ENCODE peak calls at places on chromosome 7, in five cellular contexts. W is amygdala, L is Calu3, G is non-pigmented ciliary epithelial cell, H is WTC11. X is an unnamed sample.

GRCh38 chr7:29005829-29006228 is 47.7 kb upstream of the TRIL start:
- DNase-seq in G (no peak), H (no peak), L (no peak), W (no peak), X (no peak)

GRCh38 chr7:34748244-34749039 is 90.4 kb downstream of the NPSR1 start:
- DNase-seq in L (peak), H (no peak), G (peak), W (no peak), X (peak)

GRCh38 chr7:132865766-132866531 is 215.9 kb downstream of the CHCHD3 start:
- DNase-seq in L (no peak), G (peak), W (no peak), H (no peak), X (no peak)

GRCh38 chr7:155533827-155534690 is 12.3 kb downstream of the CNPY1 start:
- DNase-seq in G (no peak), L (peak), H (peak), W (no peak), X (no peak)

GRCh38 chr7:18590259-18590658 is 94.7 kb downstream of the HDAC9 start:
- DNase-seq in L (no peak), W (peak), G (no peak), H (no peak), X (no peak)

GRCh38 chr7:96183163-96183562 is 138.7 kb downstream of the SLC25A13 start:
- DNase-seq in G (no peak), W (no peak), H (no peak), L (no peak), X (no peak)

GRCh38 chr7:106126170-106126938 is 14.2 kb upstream of the SYPL1 start:
- DNase-seq in G (peak), L (peak), W (peak), H (no peak), X (peak)

GRCh38 chr7:130903358-130903974 is 169.5 kb upstream of the KLF14 start:
- DNase-seq in H (no peak), L (no peak), G (peak), W (no peak), X (no peak)

GRCh38 chr7:68217426-68217825 is 1220.8 kb downstream of the TYW1 start:
- DNase-seq in H (no peak), W (no peak), G (no peak), L (no peak), X (no peak)

GRCh38 chr7:16338065-16338464 is 83.3 kb downstream of the CRPPA start:
- DNase-seq in G (no peak), L (no peak), W (no peak), H (no peak), X (no peak)

GRCh38 chr7:139647812-139648616 is 124.5 kb downstream of the CLEC2L start:
- DNase-seq in H (no peak), G (no peak), L (no peak), W (no peak), X (no peak)

GRCh38 chr7:131157530-131158243 is 170.0 kb upstream of the MKLN1 start:
- DNase-seq in G (no peak), L (no peak), H (no peak), W (peak), X (peak)

GRCh38 chr7:36278767-36279171 is 110.9 kb upstream of the ANLN start:
- DNase-seq in W (no peak), H (no peak), L (no peak), G (no peak), X (peak)

GRCh38 chr7:74379938-74380337 is 73.8 kb upstream of the GTF2IRD1 start:
- DNase-seq in L (no peak), W (peak), G (no peak), H (no peak), X (no peak)

GRCh38 chr7:23396222-23396621 is 74.1 kb downstream of the IGF2BP3 start:
- DNase-seq in L (no peak), H (no peak), W (no peak), G (peak), X (no peak)

GRCh38 chr7:71868797-71869196 is 543.3 kb downstream of the CALN1 start:
- DNase-seq in G (peak), H (no peak), W (no peak), L (no peak), X (no peak)

GRCh38 chr7:1696671-1697498 is 26.8 kb downstream of the ELFN1 start:
- DNase-seq in H (peak), L (peak), G (no peak), W (no peak), X (peak)

GRCh38 chr7:31078363-31078990 is 26.4 kb downstream of the ADCYAP1R1 start:
- DNase-seq in L (no peak), W (no peak), G (no peak), H (no peak), X (no peak)

GRCh38 chr7:125316451-125316850 is 386.8 kb upstream of the POT1 start:
- DNase-seq in L (peak), W (peak), H (peak), G (no peak), X (no peak)

GRCh38 chr7:134767567-134768168 is 11.8 kb upstream of the CALD1 start:
- DNase-seq in L (no peak), G (no peak), H (no peak), W (no peak), X (no peak)

GRCh38 chr7:133330085-133330484 is 77.2 kb downstream of the EXOC4 start:
- DNase-seq in L (no peak), H (peak), G (no peak), W (no peak), X (no peak)

GRCh38 chr7:34036972-34037792 is 131.8 kb downstream of the BMPER start:
- DNase-seq in L (no peak), H (no peak), W (no peak), G (no peak), X (no peak)

GRCh38 chr7:99943641-99944507 is 14.5 kb upstream of the GJC3 start:
- DNase-seq in W (no peak), L (no peak), G (no peak), H (peak), X (no peak)

X was measured in ureter.